ENCODE peak calls at places on chromosomes 6 and 20, in seven cellular contexts. X is SJSA1, A is hepatocyte, Q is bronchial epithelial cell, G is mesenchymal stem cell, I is AG10803, B is ascending aorta. V is an unnamed sample.

GRCh38 chr6:120826253-120826652 is 508.0 kb downstream of the TBC1D32 start:
- DNase-seq in X (no peak), A (peak; percentile 65), Q (peak; percentile 44), G (peak; percentile 4), I (no peak), B (no peak), V (peak; percentile 10)

GRCh38 chr6:129730477-129731165 is 20.6 kb upstream of the ARHGAP18 start:
- DNase-seq in X (peak; percentile 50), A (peak; percentile 43), Q (peak; percentile 56), G (peak; percentile 23), I (no peak), B (no peak), V (peak; percentile 50)

GRCh38 chr6:135438907-135439535 is 58.5 kb downstream of the AHI1 start:
- DNase-seq in X (no peak), A (peak; percentile 20), Q (peak; percentile 66), G (peak; percentile 45), I (no peak), B (no peak), V (peak; percentile 80)

GRCh38 chr6:116422238-116422637 is 38.9 kb upstream of the CALHM6 start:
- DNase-seq in X (no peak), A (no peak), Q (no peak), G (no peak), I (no peak), B (no peak), V (no peak)

GRCh38 chr6:157092736-157093135 is 230.6 kb downstream of the TMEM242 start:
- DNase-seq in X (peak; percentile 75), A (no peak), Q (no peak), G (no peak), I (no peak), B (no peak), V (no peak)

GRCh38 chr6:41712651-41713103 is 22.7 kb downstream of the TFEB start:
- DNase-seq in X (no peak), A (no peak), Q (no peak), G (no peak), I (peak; percentile 44), B (peak; percentile 56), V (no peak)

GRCh38 chr20:15616626-15617025 is 956.6 kb downstream of the KIF16B start:
- DNase-seq in X (no peak), A (no peak), Q (no peak), G (no peak), I (peak; percentile 11), B (no peak), V (no peak)

GRCh38 chr20:25054133-25054820 is 3.7 kb downstream of the ACSS1 start:
- DNase-seq in X (no peak), A (no peak), Q (no peak), G (no peak), I (no peak), B (no peak), V (no peak)

GRCh38 chr6:32298632-32299336 is 72.9 kb downstream of the TSBP1 start:
- DNase-seq in X (peak; percentile 89), A (no peak), Q (peak; percentile 67), G (peak; percentile 53), I (peak; percentile 38), B (no peak), V (no peak)

GRCh38 chr6:121884621-121885020 is 449.2 kb downstream of the GJA1 start:
- DNase-seq in X (no peak), A (no peak), Q (no peak), G (peak; percentile 36), I (no peak), B (no peak), V (no peak)

GRCh38 chr20:58472273-58473018 is 42.8 kb downstream of the APCDD1L start:
- DNase-seq in X (no peak), A (no peak), Q (no peak), G (no peak), I (no peak), B (no peak), V (no peak)

GRCh38 chr20:8562356-8562755 is 430.3 kb downstream of the PLCB1 start:
- DNase-seq in X (no peak), A (no peak), Q (no peak), G (no peak), I (no peak), B (no peak), V (no peak)

GRCh38 chr6:11771473-11772048 is 7.0 kb downstream of the ADTRP start:
- DNase-seq in X (no peak), A (no peak), Q (peak; percentile 86), G (peak; percentile 70), I (no peak), B (no peak), V (no peak)

GRCh38 chr6:142872376-142872775 is 72.6 kb downstream of the HIVEP2 start:
- DNase-seq in X (no peak), A (peak; percentile 32), Q (no peak), G (no peak), I (peak; percentile 31), B (no peak), V (no peak)

GRCh38 chr6:159008656-159009288 is 8.8 kb upstream of the RSPH3 start:
- DNase-seq in X (peak; percentile 29), A (peak; percentile 61), Q (peak; percentile 62), G (peak; percentile 38), I (peak; percentile 26), B (no peak), V (peak; percentile 38)

GRCh38 chr6:93407186-93407585 is 12.2 kb downstream of the EPHA7 start:
- DNase-seq in X (no peak), A (peak; percentile 34), Q (peak; percentile 50), G (peak; percentile 58), I (no peak), B (no peak), V (no peak)

GRCh38 chr6:74269601-74269860 is 573.5 kb downstream of the CD109 start:
- DNase-seq in X (no peak), A (no peak), Q (no peak), G (no peak), I (no peak), B (no peak), V (no peak)

GRCh38 chr6:22958677-22959076 is 389.3 kb downstream of the HDGFL1 start:
- DNase-seq in X (no peak), A (no peak), Q (no peak), G (no peak), I (no peak), B (no peak), V (no peak)

GRCh38 chr6:22956029-22956715 is 386.8 kb downstream of the HDGFL1 start:
- DNase-seq in X (no peak), A (peak; percentile 24), Q (no peak), G (no peak), I (no peak), B (no peak), V (no peak)

GRCh38 chr6:22952076-22952475 is 382.7 kb downstream of the HDGFL1 start:
- DNase-seq in X (peak; percentile 2), A (peak; percentile 9), Q (no peak), G (no peak), I (peak; percentile 25), B (no peak), V (no peak)

GRCh38 chr6:22959571-22959970 is 390.2 kb downstream of the HDGFL1 start:
- DNase-seq in X (no peak), A (no peak), Q (peak; percentile 40), G (no peak), I (no peak), B (no peak), V (no peak)

DNA sequence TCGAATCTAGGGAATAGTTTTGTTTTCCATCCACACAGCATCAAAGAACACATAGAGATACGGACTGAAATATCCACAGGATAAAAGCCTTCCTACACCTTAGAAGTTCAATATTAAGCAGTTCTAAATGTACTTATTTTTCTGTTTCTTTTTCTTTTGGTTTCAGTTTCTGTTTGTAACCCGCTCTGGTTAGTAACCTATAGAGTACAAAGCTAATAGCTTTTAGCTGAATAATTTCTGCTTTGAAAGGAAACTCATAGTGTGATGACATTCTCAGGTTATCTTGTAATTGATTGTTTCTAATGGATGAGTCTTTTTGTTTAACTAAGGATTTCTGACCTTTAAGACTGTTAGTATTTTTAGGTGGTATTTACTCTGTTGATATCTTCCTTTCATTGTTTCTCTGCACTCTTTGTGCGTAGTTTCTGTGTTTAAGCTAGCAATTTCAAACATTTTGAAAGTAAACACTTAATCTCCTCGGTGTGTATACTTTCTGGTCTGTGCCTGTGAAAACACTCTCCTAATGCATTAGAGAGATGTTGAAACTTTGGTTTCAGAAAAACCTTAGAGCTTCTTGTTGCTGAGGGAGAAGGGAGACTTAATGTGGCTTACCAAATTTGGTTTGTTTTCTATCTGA is 385.5 kb downstream of the HDGFL1 start:
- DNase-seq in X (peak; percentile 57), A (no peak), Q (peak; percentile 50), G (peak; percentile 51), I (no peak), B (no peak), V (peak; percentile 16)
- H3K4me3 ChIP-seq in X (peak overlapping the region; percentile 5), A (peak overlapping the region; percentile 26), Q (peak overlapping the region; percentile 16), G (peak overlapping the region; percentile 74), I (peak overlapping the region; percentile 11), B (peak overlapping the region; percentile 50), V (peak overlapping the region; percentile 15)

GRCh38 chr6:53188840-53189232 is 40.2 kb upstream of the GCM1 start:
- DNase-seq in X (no peak), A (no peak), Q (no peak), G (no peak), I (no peak), B (no peak), V (no peak)
- H3K4me3 ChIP-seq in X (no peak overlapping the region), A (no peak overlapping the region), Q (no peak overlapping the region), G (no peak overlapping the region), I (no peak overlapping the region), B (no peak overlapping the region), V (no peak overlapping the region)

DNA sequence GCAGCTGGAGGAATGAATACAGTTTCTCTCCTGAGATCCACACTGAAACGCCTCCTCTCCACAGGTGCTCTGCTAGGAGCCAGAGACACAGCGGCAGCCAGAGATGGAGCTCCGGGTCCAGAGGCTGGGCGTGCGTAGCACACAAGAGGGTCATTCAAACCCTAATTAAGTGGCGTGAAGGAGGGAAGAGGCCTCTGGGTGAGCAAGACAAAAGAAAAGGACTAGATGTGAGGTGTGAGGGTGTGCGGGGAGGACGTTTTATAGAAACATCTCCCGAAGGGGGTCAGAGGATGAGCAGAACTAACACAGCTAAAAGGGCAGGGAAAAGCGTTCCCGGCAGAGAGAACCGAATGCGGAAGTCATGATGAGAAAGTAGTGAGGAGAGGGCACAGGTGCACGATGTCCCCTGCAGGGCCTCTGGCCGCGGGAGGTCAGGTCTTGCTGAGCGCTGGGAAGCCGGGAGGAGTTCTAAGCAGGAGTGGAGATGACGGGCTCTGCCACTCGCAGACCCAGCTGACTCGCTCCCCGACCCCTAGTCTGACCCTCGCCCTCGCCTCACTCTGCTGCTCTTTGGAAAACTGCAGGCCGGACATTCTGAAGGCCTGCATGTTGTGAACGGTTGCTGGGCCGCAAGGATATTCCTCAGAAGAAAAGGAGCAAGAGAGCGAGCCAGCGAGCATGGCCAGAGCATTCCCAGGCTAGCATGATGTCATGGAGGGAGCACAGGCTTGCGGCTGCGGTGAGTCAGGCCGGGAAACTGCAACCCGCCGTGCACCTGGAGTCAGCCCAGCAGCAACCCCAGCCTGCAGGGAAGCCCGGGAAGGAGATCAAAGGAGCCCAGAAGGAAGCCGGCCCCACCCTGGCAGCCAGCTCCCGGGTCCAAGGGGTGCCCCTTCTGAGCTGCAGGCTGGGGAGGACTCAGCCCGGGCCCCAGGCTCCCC is 54.2 kb downstream of the BMP7 start:
- DNase-seq in X (peak; percentile 85), A (peak; percentile 90), Q (peak; percentile 79), G (peak; percentile 74), I (peak; percentile 87), B (peak; percentile 15), V (no peak)
- H3K4me3 ChIP-seq in X (peak overlapping the region; percentile 3), A (no peak overlapping the region), Q (no peak overlapping the region), G (peak overlapping the region; percentile 56), I (no peak overlapping the region), B (peak overlapping the region; percentile 52), V (no peak overlapping the region)

DNA sequence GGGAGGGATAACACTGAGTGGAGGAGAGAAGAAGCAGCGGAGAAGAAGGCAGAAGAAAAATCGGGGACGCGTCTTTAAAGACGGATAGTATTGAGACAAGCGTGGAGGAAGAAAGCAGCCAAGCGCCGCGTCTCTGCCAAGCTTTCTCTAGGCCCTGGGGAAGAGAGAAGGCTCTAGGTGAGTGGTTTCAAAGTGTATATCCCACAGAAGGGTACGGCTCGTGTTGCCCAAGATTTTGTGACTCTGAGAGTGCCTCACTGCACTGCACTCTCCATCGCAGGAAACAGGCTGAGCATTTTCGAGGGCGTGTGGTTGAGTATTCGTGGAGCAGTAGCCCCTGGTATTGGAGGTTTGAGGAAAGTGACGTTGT is 185.4 kb downstream of the TRIM27 start:
- DNase-seq in X (no peak), A (no peak), Q (no peak), G (no peak), I (no peak), B (no peak), V (no peak)
- H3K4me3 ChIP-seq in X (no peak overlapping the region), A (no peak overlapping the region), Q (no peak overlapping the region), G (no peak overlapping the region), I (no peak overlapping the region), B (no peak overlapping the region), V (no peak overlapping the region)

V was measured in Jurkat, Clone E6-1.